ENCODE peak calls at places on chromosomes 6 and 20, in four cellular contexts. S is natural killer cell, K is upper lobe of left lung, J is body of pancreas. Q is an unnamed sample.

GRCh38 chr20:14189794-14190402 is 147.5 kb downstream of the FLRT3 start:
- DNase-seq in S (no peak), K (no peak), J (no peak), Q (no peak)

GRCh38 chr20:17568045-17568788 is 1.7 kb upstream of the DSTN start:
- DNase-seq in S (no peak), K (no peak), J (no peak), Q (no peak)

GRCh38 chr6:62285612-62286469 is at the start of gene KHDRBS2:
- DNase-seq in S (peak), K (peak), J (peak), Q (peak)

GRCh38 chr20:3818155-3819151 is 1.9 kb upstream of the AP5S1 start:
- DNase-seq in S (no peak), K (peak), J (peak), Q (no peak)

GRCh38 chr6:141635621-141636020 is 497.1 kb upstream of the GJE1 start:
- DNase-seq in S (no peak), K (no peak), J (no peak), Q (no peak)

GRCh38 chr20:43844778-43845614 is 69.7 kb upstream of the TOX2 start:
- DNase-seq in S (no peak), K (peak), J (no peak), Q (no peak)

GRCh38 chr6:12842658-12843057 is 126.1 kb downstream of the PHACTR1 start:
- DNase-seq in S (no peak), K (no peak), J (no peak), Q (no peak)

GRCh38 chr20:32359633-32360332 is 1.7 kb downstream of the ASXL1 start:
- DNase-seq in S (no peak), K (no peak), J (no peak), Q (no peak)

GRCh38 chr20:47126709-47127108 is 229.8 kb downstream of the ZMYND8 start:
- DNase-seq in S (no peak), K (no peak), J (no peak), Q (no peak)

GRCh38 chr6:157438611-157439109 is 57.7 kb downstream of the ZDHHC14 start:
- DNase-seq in S (no peak), K (no peak), J (no peak), Q (no peak)

GRCh38 chr20:5312518-5312917 is 4.2 kb downstream of the PROKR2 start:
- DNase-seq in S (no peak), K (no peak), J (no peak), Q (no peak)

GRCh38 chr6:89302195-89302770 is 12.8 kb downstream of the GABRR2 start:
- DNase-seq in S (no peak), K (no peak), J (no peak), Q (no peak)

GRCh38 chr6:106360989-106361430 is 493 bp downstream of the CRYBG1 start:
- DNase-seq in S (peak), K (peak), J (peak), Q (peak)

GRCh38 chr6:154277578-154278128 is 79.0 kb downstream of the IPCEF1 start:
- DNase-seq in S (no peak), K (no peak), J (no peak), Q (no peak)

GRCh38 chr6:9405369-9405768 is 970.0 kb upstream of the SLC35B3 start:
- DNase-seq in S (no peak), K (no peak), J (no peak), Q (no peak)

GRCh38 chr6:30787954-30788353 is 43.6 kb upstream of the IER3 start:
- DNase-seq in S (no peak), K (peak), J (no peak), Q (no peak)

GRCh38 chr20:37907677-37908397 is 4.9 kb downstream of the VSTM2L start:
- DNase-seq in S (no peak), K (no peak), J (no peak), Q (no peak)

GRCh38 chr6:165662671-165663282 is at the start of gene PDE10A:
- DNase-seq in S (no peak), K (no peak), J (no peak), Q (no peak)

GRCh38 chr6:38396209-38396608 is 243.5 kb downstream of the BTBD9 start:
- DNase-seq in S (no peak), K (no peak), J (no peak), Q (no peak)

GRCh38 chr6:37331047-37331446 is 22.7 kb upstream of the RNF8 start:
- DNase-seq in S (no peak), K (no peak), J (no peak), Q (no peak)

GRCh38 chr20:34575756-34576155 is 17.2 kb downstream of the MAP1LC3A start:
- DNase-seq in S (no peak), K (no peak), J (no peak), Q (no peak)

GRCh38 chr6:99522531-99522930 is 7.3 kb upstream of the USP45 start:
- DNase-seq in S (no peak), K (peak), J (no peak), Q (no peak)

GRCh38 chr6:781350-781961 is 88.5 kb upstream of the EXOC2 start:
- DNase-seq in S (no peak), K (no peak), J (no peak), Q (no peak)

GRCh38 chr20:16106191-16106849 is 466.9 kb downstream of the KIF16B start:
- DNase-seq in S (no peak), K (no peak), J (no peak), Q (no peak)

GRCh38 chr20:35602851-35603495 is 12.7 kb upstream of the SPAG4 start:
- DNase-seq in S (no peak), K (no peak), J (no peak), Q (no peak)

GRCh38 chr20:35603695-35604443 is 11.8 kb upstream of the SPAG4 start:
- DNase-seq in S (no peak), K (no peak), J (no peak), Q (no peak)

GRCh38 chr20:35606127-35606526 is 9.5 kb upstream of the SPAG4 start:
- DNase-seq in S (no peak), K (no peak), J (no peak), Q (no peak)

GRCh38 chr20:35601990-35602389 is 13.6 kb upstream of the SPAG4 start:
- DNase-seq in S (no peak), K (no peak), J (no peak), Q (no peak)

DNA sequence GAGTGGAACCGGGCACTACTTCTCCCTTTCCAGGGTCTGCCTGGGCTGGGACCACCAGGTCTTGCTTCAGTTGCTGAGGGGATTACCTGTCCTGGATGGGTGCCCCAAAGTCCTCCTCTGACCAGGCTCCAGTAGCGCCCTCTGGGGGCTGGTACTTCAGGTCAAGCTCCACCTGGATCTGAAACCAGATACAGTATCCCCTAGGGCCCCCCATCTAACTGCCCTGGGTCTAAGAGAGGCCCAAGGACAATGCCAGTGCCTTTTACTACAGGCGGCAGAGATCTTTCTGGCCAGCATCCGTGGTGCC is 11.2 kb upstream of the SPAG4 start:
- DNase-seq in S (no peak), K (no peak), J (no peak), Q (no peak)
- TF ChIP-seq CTCF in S (no peak), K (no peak), J (peak), Q (no peak)

DNA sequence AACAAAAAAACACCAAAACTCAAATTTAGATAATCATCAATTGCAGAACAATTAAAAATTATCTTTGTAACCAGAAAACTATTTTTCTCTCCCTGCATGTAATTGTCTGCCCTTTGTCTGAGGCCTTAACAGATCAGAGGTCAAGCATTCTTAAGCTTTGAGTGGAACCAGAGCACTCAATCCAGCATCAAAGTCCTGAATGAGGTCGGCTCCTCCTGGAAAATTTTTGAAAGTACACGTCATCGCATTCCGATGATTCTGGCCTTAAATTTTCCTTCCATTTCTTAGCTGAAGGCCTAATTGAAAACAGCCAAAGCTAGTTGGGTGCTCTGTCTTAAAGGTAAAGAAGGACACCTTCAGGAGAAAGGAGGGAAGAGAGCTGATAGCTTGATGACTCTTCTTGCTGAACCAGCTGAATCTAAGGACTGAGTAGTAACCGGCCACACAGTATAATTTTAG is 510.2 kb upstream of the SULF2 start:
- DNase-seq in S (no peak), K (no peak), J (no peak), Q (no peak)
- TF ChIP-seq CTCF in S (no peak), K (no peak), J (peak), Q (no peak)

DNA sequence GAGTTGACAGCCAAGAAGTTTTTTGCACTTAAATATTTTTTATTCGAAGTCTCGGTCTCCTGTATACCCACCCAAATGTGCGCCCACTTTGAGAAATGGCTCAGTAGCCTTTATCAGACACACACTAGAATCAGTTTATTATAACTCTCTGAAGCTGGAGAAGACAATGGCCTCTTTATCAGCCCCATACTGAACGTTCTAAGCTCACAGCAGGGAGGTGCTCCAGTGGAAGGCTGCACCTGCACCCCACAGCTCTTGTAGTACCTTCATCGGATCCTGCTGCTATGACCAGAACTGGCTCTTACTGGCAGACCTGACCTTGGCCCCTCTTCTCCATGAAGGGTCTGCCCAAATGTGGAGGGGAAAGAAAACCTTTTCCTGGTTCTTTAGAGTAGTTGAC is 165.0 kb upstream of the SCGN start:
- DNase-seq in S (no peak), K (no peak), J (no peak), Q (no peak)
- TF ChIP-seq CTCF in S (no peak), K (no peak), J (no peak), Q (no peak)

GRCh38 chr6:169323221-169323620 is 69.6 kb upstream of the THBS2 start:
- DNase-seq in S (no peak), K (no peak), J (no peak), Q (no peak)
- TF ChIP-seq CTCF in S (no peak), K (no peak), J (no peak), Q (no peak)

DNA sequence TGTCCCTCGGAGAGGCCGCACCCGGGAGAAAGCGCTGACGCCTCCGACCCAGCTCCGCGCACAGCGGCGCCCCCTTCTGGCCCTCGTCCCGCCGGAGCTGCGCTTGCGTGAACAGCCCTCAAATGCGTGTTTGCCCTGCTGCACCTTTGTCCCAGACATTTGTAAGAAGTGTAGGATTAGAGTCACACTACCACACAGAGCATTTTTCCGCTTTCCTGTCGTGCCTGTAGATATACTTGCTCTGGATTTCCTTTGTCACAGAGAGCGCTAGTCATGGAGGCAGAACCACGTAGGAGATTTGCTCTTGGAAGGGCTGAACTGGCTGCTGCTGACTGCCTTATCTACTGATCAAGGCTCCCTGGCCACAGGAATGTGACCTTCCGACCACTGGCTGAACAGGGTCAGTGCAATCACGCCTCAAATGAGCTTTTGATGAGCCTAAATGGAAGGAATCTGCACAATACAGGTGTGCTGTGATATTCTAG is 62.3 kb downstream of the PAX1 start:
- DNase-seq in S (no peak), K (peak), J (peak), Q (no peak)
- TF ChIP-seq CTCF in S (no peak), K (no peak), J (peak), Q (no peak)

DNA sequence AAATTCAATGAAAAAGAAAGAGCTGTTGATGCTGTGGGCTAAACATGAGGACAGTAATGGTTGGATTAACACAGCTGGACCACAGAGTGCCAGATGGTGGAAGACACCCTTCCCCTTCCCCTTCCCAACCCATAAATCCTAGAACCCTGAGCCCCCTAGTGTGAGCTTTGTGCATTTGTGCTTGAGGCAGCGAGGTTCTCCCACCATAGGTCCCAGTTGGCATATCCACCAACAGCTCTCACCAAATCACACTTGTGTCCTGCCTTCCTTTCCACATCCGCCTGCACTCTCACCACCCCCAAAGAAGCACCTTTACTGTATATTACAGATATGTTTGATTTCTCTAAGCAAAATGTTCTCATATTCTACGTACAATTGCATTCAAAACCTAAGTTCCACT is 32.8 kb upstream of the HBS1L start:
- DNase-seq in S (no peak), K (no peak), J (no peak), Q (no peak)
- TF ChIP-seq CTCF in S (no peak), K (no peak), J (no peak), Q (no peak)